ENCODE peak calls at places on chromosome 18, in five cellular contexts. L is suprapubic skin, O is K562, R is A549, Z is ovary. F is an unnamed sample.

GRCh38 chr18:48866856-48867255 is 83.9 kb downstream of the SMAD7 start:
- DNase-seq in L (no peak), O (no peak), R (no peak), Z (no peak), F (no peak)

GRCh38 chr18:77021075-77021474 is 111.5 kb downstream of the MBP start:
- DNase-seq in L (no peak), O (no peak), R (no peak), Z (no peak), F (no peak)

GRCh38 chr18:13361422-13361821 is 142.9 kb downstream of the LDLRAD4 start:
- DNase-seq in L (no peak), O (no peak), R (no peak), Z (no peak), F (no peak)

GRCh38 chr18:41973989-41974388 is 19.0 kb downstream of the PIK3C3 start:
- DNase-seq in L (no peak), O (no peak), R (no peak), Z (no peak), F (no peak)

GRCh38 chr18:75162467-75162866 is 46.5 kb downstream of the PTGR3 start:
- DNase-seq in L (no peak), O (no peak), R (no peak), Z (no peak), F (peak)

GRCh38 chr18:25915907-25916306 is 174.5 kb downstream of the SS18 start:
- DNase-seq in L (no peak), O (no peak), R (no peak), Z (no peak), F (no peak)

GRCh38 chr18:77161954-77162353 is 29.4 kb upstream of the MBP start:
- DNase-seq in L (no peak), O (no peak), R (no peak), Z (no peak), F (no peak)

GRCh38 chr18:56246912-56247311 is 391.5 kb downstream of the TXNL1 start:
- DNase-seq in L (no peak), O (no peak), R (no peak), Z (no peak), F (no peak)

GRCh38 chr18:61086657-61087056 is 246.6 kb upstream of the CDH20 start:
- DNase-seq in L (no peak), O (no peak), R (no peak), Z (no peak), F (no peak)

GRCh38 chr18:47915930-47916329 is 14.5 kb downstream of the SMAD2 start:
- DNase-seq in L (no peak), O (no peak), R (no peak), Z (no peak), F (no peak)

GRCh38 chr18:44700652-44701051 is 20.0 kb downstream of the SETBP1 start:
- DNase-seq in L (no peak), O (no peak), R (no peak), Z (no peak), F (no peak)

GRCh38 chr18:79881695-79882094 is 69.8 kb downstream of the SLC66A2 start:
- DNase-seq in L (no peak), O (no peak), R (no peak), Z (no peak), F (no peak)

GRCh38 chr18:79399275-79400081 is 3.7 kb downstream of the NFATC1 start:
- DNase-seq in L (no peak), O (no peak), R (no peak), Z (peak), F (no peak)

GRCh38 chr18:53324353-53324752 is 900.1 kb downstream of the MBD2 start:
- DNase-seq in L (no peak), O (no peak), R (no peak), Z (no peak), F (no peak)

GRCh38 chr18:11150271-11150615 is 874 bp upstream of the PIEZO2 start:
- DNase-seq in L (no peak), O (no peak), R (no peak), Z (no peak), F (no peak)

GRCh38 chr18:11147371-11147860 is 2.0 kb downstream of the PIEZO2 start:
- DNase-seq in L (no peak), O (no peak), R (no peak), Z (no peak), F (no peak)

GRCh38 chr18:11149441-11150270 is at the start of gene PIEZO2:
- DNase-seq in L (no peak), O (peak), R (peak), Z (peak), F (peak)

GRCh38 chr18:11147962-11148654 is 1.3 kb downstream of the PIEZO2 start:
- DNase-seq in L (no peak), O (no peak), R (no peak), Z (no peak), F (no peak)

GRCh38 chr18:11148655-11149440 is 521 bp downstream of the PIEZO2 start:
- DNase-seq in L (no peak), O (no peak), R (no peak), Z (no peak), F (no peak)
- TF ChIP-seq POLR2A in L (no peak), O (no peak), R (no peak), Z (no peak), F (no peak)

GRCh38 chr18:23690505-23691068 is 1.3 kb downstream of the LAMA3 start:
- DNase-seq in L (no peak), O (no peak), R (no peak), Z (peak), F (no peak)
- H3K4me3 ChIP-seq in L (peak), O (no peak), R (peak), Z (peak), F (no peak)

GRCh38 chr18:67731853-67732252 is 215.3 kb upstream of the DSEL start:
- DNase-seq in L (no peak), O (no peak), R (no peak), Z (no peak), F (no peak)
- TF ChIP-seq CTCF in L (no peak), O (no peak), R (no peak), Z (no peak), F (no peak)

GRCh38 chr18:32092422-32093105 is 890 bp downstream of the RNF138 start:
- DNase-seq in L (peak), O (peak), R (peak), Z (peak), F (peak)
- TF ChIP-seq POLR2A in L (no peak), O (peak), R (peak), Z (peak), F (no peak)

GRCh38 chr18:55219823-55220222 is 260.6 kb upstream of the CCDC68 start:
- DNase-seq in L (no peak), O (no peak), R (no peak), Z (no peak), F (no peak)

GRCh38 chr18:55220523-55220922 is 261.3 kb upstream of the CCDC68 start:
- DNase-seq in L (no peak), O (no peak), R (no peak), Z (no peak), F (no peak)

GRCh38 chr18:55221577-55221976 is 262.3 kb upstream of the CCDC68 start:
- DNase-seq in L (no peak), O (no peak), R (no peak), Z (no peak), F (no peak)

GRCh38 chr18:55214969-55215368 is 255.7 kb upstream of the CCDC68 start:
- DNase-seq in L (no peak), O (no peak), R (no peak), Z (no peak), F (no peak)

DNA sequence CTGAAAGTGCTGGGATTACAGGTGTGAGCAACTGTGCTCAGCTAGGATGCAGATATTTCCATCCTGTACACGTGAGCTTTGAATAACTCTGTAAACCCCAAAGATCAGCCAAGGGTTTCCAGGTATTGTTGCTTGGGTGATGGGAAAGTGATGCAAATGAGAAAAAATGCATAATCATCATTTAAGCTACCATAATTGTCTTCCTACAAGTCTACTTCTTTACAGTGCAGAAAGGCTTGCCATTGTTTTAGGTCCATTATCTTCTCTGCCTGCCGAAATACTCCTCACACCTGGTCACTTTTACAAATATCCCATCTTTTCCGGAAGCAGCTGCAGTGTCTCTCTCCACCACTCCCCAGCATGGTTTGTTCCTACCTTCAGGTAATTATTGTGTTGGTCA is 259.8 kb upstream of the CCDC68 start:
- DNase-seq in L (no peak), O (no peak), R (no peak), Z (no peak), F (no peak)
- H3K4me3 ChIP-seq in L (no peak), O (no peak), R (no peak), Z (no peak), F (no peak)

GRCh38 chr18:63887424-63887823 is at the start of gene SERPINB2:
- DNase-seq in L (no peak), O (no peak), R (no peak), Z (no peak), F (no peak)
- TF ChIP-seq CTCF in L (no peak), O (no peak), R (no peak), Z (no peak), F (no peak)